ENCODE peak calls at places on chromosome 6, in nine cellular contexts. G is A549; D is heart right ventricle; Z is cardiac muscle cell; E is T-helper 17 cell; T is neural progenitor cell; Q is pancreas; I is lower lobe of right lung; N is CD4-positive, alpha-beta T cell. V is an unnamed sample.

GRCh38 chr6:16546851-16547250 is 214.4 kb downstream of the ATXN1 start:
- DNase-seq in N (no peak), D (no peak), G (no peak), Q (no peak), I (no peak), T (no peak), Z (no peak), E (no peak), V (no peak)

GRCh38 chr6:84284428-84285033 is 57.1 kb upstream of the CEP162 start:
- DNase-seq in G (peak; percentile 30), Z (peak; percentile 50), I (no peak), E (no peak), T (peak; percentile 47), N (no peak), D (no peak), Q (no peak), V (no peak)

GRCh38 chr6:72769459-72770125 is 147.7 kb downstream of the KCNQ5 start:
- DNase-seq in E (no peak), Q (no peak), Z (no peak), I (no peak), N (no peak), G (no peak), D (no peak), T (no peak), V (no peak)

GRCh38 chr6:52984247-52984646 is 10.8 kb downstream of the GSTA4 start:
- DNase-seq in G (no peak), T (no peak), N (no peak), Z (no peak), Q (no peak), I (no peak), D (no peak), E (no peak), V (no peak)

GRCh38 chr6:113530769-113531168 is 326.4 kb upstream of the MARCKS start:
- DNase-seq in Q (no peak), T (no peak), D (no peak), Z (peak; percentile 45), G (peak; percentile 6), E (no peak), N (no peak), I (no peak), V (peak; percentile 22)

GRCh38 chr6:80607814-80608391 is 501.4 kb downstream of the BCKDHB start:
- DNase-seq in E (no peak), G (peak; percentile 26), D (peak; percentile 9), Z (peak; percentile 87), I (no peak), T (peak; percentile 4), N (no peak), Q (no peak), V (no peak)

GRCh38 chr6:107115695-107116327 is 496 bp upstream of the BEND3 start:
- DNase-seq in D (peak; percentile 16), E (no peak), Z (peak; percentile 39), G (peak; percentile 61), T (peak; percentile 89), Q (peak; percentile 79), I (no peak), N (peak; percentile 9), V (no peak)

GRCh38 chr6:123118811-123119210 is 122.8 kb downstream of the CLVS2 start:
- DNase-seq in D (no peak), G (peak; percentile 17), Z (no peak), Q (no peak), T (no peak), N (no peak), I (no peak), E (no peak), V (peak; percentile 62)

GRCh38 chr6:165446331-165446730 is 136.9 kb upstream of the C6orf118 start:
- DNase-seq in G (no peak), N (no peak), E (no peak), Q (no peak), D (no peak), T (no peak), I (no peak), Z (no peak), V (no peak)

GRCh38 chr6:72760130-72760793 is 138.4 kb downstream of the KCNQ5 start:
- DNase-seq in E (no peak), I (no peak), G (no peak), Q (no peak), Z (peak; percentile 53), N (no peak), T (no peak), D (no peak), V (no peak)

GRCh38 chr6:136024711-136025110 is 173.2 kb downstream of the PDE7B start:
- DNase-seq in Z (peak; percentile 85), N (no peak), I (no peak), D (no peak), G (no peak), T (no peak), E (no peak), Q (no peak), V (no peak)

GRCh38 chr6:42226251-42227143 is 8.8 kb upstream of the MRPS10 start:
- DNase-seq in T (no peak), I (no peak), G (peak; percentile 88), D (no peak), E (no peak), N (no peak), Q (no peak), Z (no peak), V (peak; percentile 93)

GRCh38 chr6:149094156-149094555 is 223.4 kb upstream of the TAB2 start:
- DNase-seq in Q (no peak), T (peak; percentile 18), I (no peak), N (no peak), D (no peak), Z (peak; percentile 22), G (no peak), E (no peak), V (no peak)

GRCh38 chr6:64013061-64013410 is 377.4 kb downstream of the PHF3 start:
- DNase-seq in N (no peak), Z (peak; percentile 70), E (no peak), Q (no peak), I (no peak), T (no peak), G (no peak), D (no peak), V (no peak)

GRCh38 chr6:54541521-54541920 is 233.3 kb downstream of the TINAG start:
- DNase-seq in Q (no peak), N (no peak), Z (no peak), T (no peak), E (no peak), D (no peak), I (no peak), G (no peak), V (no peak)

GRCh38 chr6:117440558-117441525 is 15.1 kb upstream of the ROS1 start:
- DNase-seq in T (no peak), G (peak; percentile 88), Q (no peak), I (no peak), Z (peak; percentile 76), E (no peak), D (no peak), N (no peak), V (peak; percentile 64)

GRCh38 chr6:89970609-89971337 is 76.5 kb downstream of the GJA10 start:
- DNase-seq in D (peak; percentile 48), Z (peak; percentile 68), Q (no peak), I (no peak), T (peak; percentile 76), N (no peak), E (no peak), G (peak; percentile 33), V (no peak)

GRCh38 chr6:78810698-78811097 is 56.7 kb upstream of the IRAK1BP1 start:
- DNase-seq in Q (no peak), G (no peak), I (no peak), Z (peak; percentile 17), N (no peak), E (no peak), T (no peak), D (no peak), V (no peak)

GRCh38 chr6:41257369-41258195 is 28.9 kb downstream of the TREM1 start:
- DNase-seq in I (no peak), Z (peak; percentile 90), Q (peak; percentile 68), G (no peak), D (peak; percentile 16), E (no peak), N (no peak), T (no peak), V (no peak)

DNA sequence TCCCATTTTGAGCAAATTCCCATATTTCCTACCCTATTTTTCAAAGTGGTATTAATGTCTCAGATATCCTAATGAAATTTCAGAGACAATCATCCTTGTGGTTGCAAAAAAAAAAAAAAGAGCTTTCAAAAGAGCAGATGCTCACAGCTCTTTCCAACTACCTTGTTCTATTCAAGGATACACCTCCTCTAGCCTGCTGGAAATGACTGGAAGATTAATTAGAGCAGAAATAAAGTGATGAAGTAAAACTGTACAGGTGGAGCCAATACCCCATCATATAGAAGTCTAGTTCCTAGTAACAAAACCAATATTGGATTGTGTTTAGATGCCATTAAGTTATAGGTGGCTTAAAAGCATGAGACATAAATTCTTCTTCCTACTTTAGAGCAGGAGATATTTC is 42.5 kb downstream of the ILRUN start:
- DNase-seq in E (no peak), T (no peak), I (no peak), G (no peak), N (no peak), Z (no peak), D (no peak), Q (no peak), V (no peak)
- H3K9me3 ChIP-seq in E (no peaks in the 10 kb centered on the region), T (no peaks in the 10 kb centered on the region), I (no peaks in the 10 kb centered on the region), G (no peaks in the 10 kb centered on the region), N (no peaks in the 10 kb centered on the region), Z (no peaks in the 10 kb centered on the region), D (no peaks in the 10 kb centered on the region), Q (no peaks in the 10 kb centered on the region), V (no peaks in the 10 kb centered on the region)

GRCh38 chr6:159501558-159501957 is 191.5 kb downstream of the SOD2 start:
- DNase-seq in Q (no peak), G (no peak), T (no peak), N (no peak), D (no peak), E (no peak), Z (no peak), I (no peak), V (no peak)
- H3K9me3 ChIP-seq in Q (no peaks in the 10 kb centered on the region), G (peaks cover 3% of the 10 kb centered on the region), T (peaks cover 9% of the 10 kb centered on the region), N (peaks cover 4% of the 10 kb centered on the region), D (peaks cover 18% of the 10 kb centered on the region), E (no peaks in the 10 kb centered on the region), Z (no peaks in the 10 kb centered on the region), I (peaks cover 12% of the 10 kb centered on the region), V (peaks cover 11% of the 10 kb centered on the region)

GRCh38 chr6:168704678-168705077 is 263.7 kb downstream of the SMOC2 start:
- DNase-seq in G (no peak), N (no peak), T (no peak), I (no peak), D (no peak), Z (no peak), E (no peak), Q (no peak), V (no peak)
- H3K9me3 ChIP-seq in G (no peaks in the 10 kb centered on the region), N (no peaks in the 10 kb centered on the region), T (no peaks in the 10 kb centered on the region), I (no peaks in the 10 kb centered on the region), D (no peaks in the 10 kb centered on the region), Z (no peaks in the 10 kb centered on the region), E (no peaks in the 10 kb centered on the region), Q (no peaks in the 10 kb centered on the region), V (no peaks in the 10 kb centered on the region)

DNA sequence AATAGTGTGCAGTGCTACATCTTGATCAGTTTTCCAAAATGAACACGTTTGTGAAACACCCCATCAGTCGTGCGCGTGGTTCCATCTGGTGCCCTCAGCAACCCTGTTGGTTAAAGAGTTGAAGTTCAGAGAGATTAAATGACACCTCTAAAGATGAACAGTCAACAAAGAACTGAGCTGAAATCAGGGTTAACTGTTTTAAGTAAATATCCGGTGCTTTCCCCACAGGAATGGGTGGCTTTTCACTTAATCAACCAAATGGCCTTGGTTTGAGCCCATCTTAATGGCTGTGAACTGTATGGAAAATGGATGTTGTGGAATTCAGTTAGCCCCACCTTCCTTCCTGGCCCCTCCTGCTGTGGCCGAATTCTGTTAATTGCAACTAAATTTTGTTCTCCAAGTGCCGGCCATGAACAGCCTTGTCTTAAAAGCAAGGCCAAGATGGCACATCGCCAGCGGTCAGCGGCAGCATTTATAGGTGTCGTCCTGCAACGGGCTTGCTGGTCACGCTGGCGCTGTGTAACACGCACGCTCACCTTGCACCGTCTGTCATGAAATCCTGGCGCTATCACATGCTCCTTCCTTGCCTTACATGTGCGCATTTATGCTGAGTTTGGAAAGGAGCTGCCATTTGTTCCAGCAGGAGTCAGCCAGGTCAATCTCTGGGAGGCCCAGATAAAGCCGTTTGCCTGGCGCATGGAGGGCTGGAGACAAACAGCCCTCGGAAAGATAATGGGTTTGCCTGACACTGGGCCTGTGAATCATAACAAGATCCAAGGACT is 164.5 kb downstream of the ERMARD start:
- DNase-seq in D (no peak), G (no peak), Z (peak; percentile 19), N (no peak), I (no peak), Q (peak; percentile 61), T (no peak), E (no peak), V (no peak)
- H3K9me3 ChIP-seq in D (no peaks in the 10 kb centered on the region), G (no peaks in the 10 kb centered on the region), Z (no peaks in the 10 kb centered on the region), N (no peaks in the 10 kb centered on the region), I (no peaks in the 10 kb centered on the region), Q (no peaks in the 10 kb centered on the region), T (no peaks in the 10 kb centered on the region), E (no peaks in the 10 kb centered on the region), V (no peaks in the 10 kb centered on the region)